ENCODE peak calls at places on chromosomes 5 and 9, in five cellular contexts. One of them, this sample, is unnamed.

GRCh38 chr5:140694276-140694675 is 3.0 kb downstream of the HARS2 start:
- DNase-seq in neural crest cell: no peak
- DNase-seq in endodermal cell: no peak
- DNase-seq in ureter: no peak
- DNase-seq in NCI-H774: no peak
- DNase-seq in this sample: no peak

GRCh38 chr5:91288517-91288916 is 94.6 kb downstream of the ARRDC3 start:
- DNase-seq in endodermal cell: no peak
- DNase-seq in neural crest cell: no peak
- DNase-seq in ureter: no peak
- DNase-seq in NCI-H774: no peak
- DNase-seq in this sample: no peak

GRCh38 chr9:133341369-133342082 is 5.5 kb upstream of the SURF6 start:
- DNase-seq in neural crest cell: no peak
- DNase-seq in ureter: no peak
- DNase-seq in NCI-H774: no peak
- DNase-seq in endodermal cell: no peak
- DNase-seq in this sample: no peak

GRCh38 chr5:111066261-111066938 is 5.1 kb upstream of the TSLP start:
- DNase-seq in endodermal cell: no peak
- DNase-seq in neural crest cell: no peak
- DNase-seq in NCI-H774: no peak
- DNase-seq in ureter: no peak
- DNase-seq in this sample: no peak

GRCh38 chr5:77022511-77023417 is 7.4 kb upstream of the AGGF1 start:
- DNase-seq in neural crest cell: no peak
- DNase-seq in endodermal cell: no peak
- DNase-seq in NCI-H774: no peak
- DNase-seq in ureter: no peak
- DNase-seq in this sample: no peak

GRCh38 chr9:125428060-125428481 is 166.4 kb downstream of the GAPVD1 start:
- DNase-seq in endodermal cell: peak; percentile 81
- DNase-seq in ureter: no peak
- DNase-seq in neural crest cell: no peak
- DNase-seq in NCI-H774: no peak
- DNase-seq in this sample: peak; percentile 46

GRCh38 chr9:75041041-75041440 is 12.9 kb upstream of the CARNMT1 start:
- DNase-seq in neural crest cell: no peak
- DNase-seq in ureter: no peak
- DNase-seq in endodermal cell: no peak
- DNase-seq in NCI-H774: no peak
- DNase-seq in this sample: no peak

GRCh38 chr9:1454211-1454979 is 404.2 kb downstream of the DMRT2 start:
- DNase-seq in endodermal cell: no peak
- DNase-seq in neural crest cell: no peak
- DNase-seq in NCI-H774: no peak
- DNase-seq in ureter: no peak
- DNase-seq in this sample: no peak